ENCODE peak calls at places on chromosomes 1 and 21, in seven cellular contexts. Y is cerebellum; M is AG10803; X is SK-MEL-5; G is stimulated activated naive CD8-positive, alpha-beta T cell treated with anti-CD3 and anti-CD28 coated beads, Interleukin-15, Interleukin-2, amounts not matched to agents 100 U/mL and 50 U/mL, for 24 hours; C is H54; N is caudate nucleus. U is an unnamed sample.

GRCh38 chr1:225825606-225826005 is 15.7 kb downstream of the EPHX1 start:
- DNase-seq in C (no peak), M (no peak), G (no peak), X (no peak), Y (no peak), N (no peak), U (peak)

GRCh38 chr21:45471229-45472052 is 66.5 kb downstream of the COL18A1 start:
- DNase-seq in Y (no peak), M (peak), G (no peak), C (peak), X (no peak), N (no peak), U (peak)

GRCh38 chr1:103180660-103181059 is 72.3 kb upstream of the COL11A1 start:
- DNase-seq in Y (no peak), C (no peak), X (no peak), G (no peak), N (no peak), M (peak), U (no peak)

GRCh38 chr1:34419662-34420061 is 243.0 kb downstream of the C1orf94 start:
- DNase-seq in M (peak), X (peak), N (no peak), C (peak), G (no peak), Y (no peak), U (no peak)

GRCh38 chr1:46942086-46942485 is 810 bp upstream of the CYP4A11 start:
- DNase-seq in N (no peak), M (no peak), X (no peak), C (no peak), G (no peak), Y (no peak), U (no peak)

GRCh38 chr21:37358392-37358791 is 8.2 kb upstream of the DYRK1A start:
- DNase-seq in C (no peak), Y (no peak), N (no peak), G (no peak), X (no peak), M (no peak), U (no peak)

GRCh38 chr21:37257967-37258877 is 8.9 kb downstream of the VPS26C start:
- DNase-seq in G (peak), Y (peak), N (peak), X (no peak), C (peak), M (peak), U (peak)

GRCh38 chr1:2143814-2144500 is 50.6 kb downstream of the FAAP20 start:
- DNase-seq in M (no peak), Y (no peak), X (no peak), N (no peak), C (no peak), G (no peak), U (no peak)

GRCh38 chr1:16321176-16321867 is 31.0 kb downstream of the FBXO42 start:
- DNase-seq in N (no peak), G (no peak), M (peak), C (no peak), X (no peak), Y (no peak), U (no peak)

GRCh38 chr1:17228619-17229018 is 20.3 kb upstream of the PADI3 start:
- DNase-seq in G (no peak), N (no peak), Y (no peak), C (no peak), X (no peak), M (no peak), U (no peak)

GRCh38 chr1:10663668-10664035 is 132.8 kb downstream of the CASZ1 start:
- DNase-seq in M (peak), N (no peak), X (no peak), G (no peak), C (no peak), Y (peak), U (peak)

GRCh38 chr1:205600085-205600484 is 31.7 kb downstream of the ELK4 start:
- DNase-seq in M (no peak), G (no peak), X (no peak), Y (no peak), C (peak), N (no peak), U (no peak)

GRCh38 chr21:35508389-35508888 is 459.3 kb upstream of the RUNX1 start:
- DNase-seq in C (peak), Y (no peak), M (peak), X (peak), N (no peak), G (peak), U (peak)

GRCh38 chr1:171742577-171742922 is 685 bp upstream of the VAMP4 start:
- DNase-seq in N (no peak), C (peak), X (peak), G (peak), Y (peak), M (peak), U (peak)

GRCh38 chr1:233603366-233603927 is 10.5 kb upstream of the KCNK1 start:
- DNase-seq in C (no peak), M (peak), G (no peak), N (no peak), Y (no peak), X (no peak), U (no peak)

GRCh38 chr1:71080178-71080781 is 555 bp downstream of the ZRANB2 start:
- DNase-seq in Y (peak), C (no peak), X (peak), M (peak), N (no peak), G (peak), U (peak)

GRCh38 chr1:150235436-150235851 is 468 bp downstream of the ANP32E start:
- DNase-seq in C (no peak), N (no peak), G (peak), Y (peak), M (no peak), X (peak), U (no peak)

GRCh38 chr1:110746644-110747259 is 72.0 kb upstream of the KCNA3 start:
- DNase-seq in M (peak), G (peak), X (peak), C (peak), Y (no peak), N (no peak), U (peak)

GRCh38 chr1:4915159-4915558 is 260.8 kb downstream of the AJAP1 start:
- DNase-seq in G (no peak), N (no peak), M (no peak), Y (no peak), C (no peak), X (no peak), U (no peak)

GRCh38 chr1:161381707-161382106 is 14.0 kb upstream of the CFAP126 start:
- DNase-seq in N (no peak), X (no peak), M (no peak), G (no peak), C (no peak), Y (no peak), U (no peak)

GRCh38 chr1:46246548-46247432 is 773 bp upstream of the RAD54L start:
- DNase-seq in G (peak), X (no peak), N (no peak), M (peak), Y (no peak), C (peak), U (peak)

GRCh38 chr21:32844653-32845443 is 73.3 kb upstream of the PAXBP1 start:
- DNase-seq in G (no peak), C (peak), Y (no peak), N (no peak), X (peak), M (peak), U (peak)

GRCh38 chr1:13699510-13699909 is 478 bp upstream of the PRDM2 start:
- DNase-seq in Y (peak), X (no peak), M (no peak), N (no peak), G (peak), C (no peak), U (peak)

GRCh38 chr1:202860744-202861419 is 28.1 kb downstream of the RABIF start:
- DNase-seq in C (peak), M (no peak), N (no peak), Y (peak), G (peak), X (peak), U (peak)

GRCh38 chr1:61337981-61338848 is 255.9 kb downstream of the NFIA start:
- DNase-seq in G (no peak), Y (peak), C (peak), M (peak), N (no peak), X (peak), U (peak)

GRCh38 chr1:27885114-27885528 is 12.8 kb downstream of the THEMIS2 start:
- DNase-seq in Y (no peak), X (no peak), G (no peak), C (no peak), N (no peak), M (no peak), U (no peak)

GRCh38 chr1:242454262-242455051 is 70.0 kb downstream of the PLD5 start:
- DNase-seq in G (no peak), M (peak), C (peak), N (no peak), Y (peak), X (peak), U (peak)

GRCh38 chr1:203828002-203828401 is 32.6 kb downstream of the ZBED6 start:
- DNase-seq in Y (no peak), X (no peak), C (no peak), N (no peak), G (no peak), M (no peak), U (no peak)

GRCh38 chr1:107782192-107782845 is 182.7 kb downstream of the VAV3 start:
- DNase-seq in Y (peak), C (peak), N (no peak), G (peak), X (peak), M (peak), U (peak)

GRCh38 chr1:4267381-4268261 is 367.5 kb upstream of the C1orf174 start:
- DNase-seq in Y (no peak), G (no peak), X (no peak), C (no peak), N (no peak), M (no peak), U (no peak)

GRCh38 chr1:153795934-153796785 is 21.0 kb downstream of the SLC27A3 start:
- DNase-seq in Y (no peak), C (no peak), X (no peak), G (no peak), N (no peak), M (no peak), U (peak)

GRCh38 chr1:234708700-234709395 is 98.9 kb upstream of the IRF2BP2 start:
- DNase-seq in Y (no peak), X (no peak), G (no peak), M (no peak), N (no peak), C (no peak), U (peak)

GRCh38 chr1:235835226-235835625 is 31.5 kb downstream of the LYST start:
- DNase-seq in M (peak), X (peak), C (no peak), Y (peak), N (no peak), G (no peak), U (peak)

GRCh38 chr21:38985423-38986378 is 180.0 kb downstream of the ETS2 start:
- DNase-seq in N (no peak), Y (no peak), G (peak), M (peak), X (no peak), C (peak), U (peak)

GRCh38 chr1:81804320-81804719 is 3.6 kb downstream of the ADGRL2 start:
- DNase-seq in N (no peak), Y (no peak), C (no peak), G (no peak), M (no peak), X (no peak), U (no peak)